ENCODE peak calls at places on chromosomes 4 and X, in eight cellular contexts. G is endothelial cell of umbilical vein, J is esophagus squamous epithelium, C is IMR-90, A is sigmoid colon, V is HepG2, H is A549, Q is transverse colon. X is an unnamed sample.

GRCh38 chr4:39587881-39588280 is 50.8 kb downstream of the SMIM14 start:
- DNase-seq in G (peak), J (no peak), C (peak), A (no peak), V (no peak), H (no peak), Q (no peak), X (no peak)

GRCh38 chrX:113297456-113297855 is 456.8 kb upstream of the AMOT start:
- DNase-seq in G (no peak), J (no peak), C (no peak), A (no peak), V (no peak), H (no peak), Q (no peak), X (no peak)

GRCh38 chr4:123616970-123617392 is 220.4 kb downstream of the SPRY1 start:
- DNase-seq in G (peak), J (no peak), C (no peak), A (peak), V (no peak), H (no peak), Q (peak), X (no peak)

GRCh38 chr4:3422808-3423297 is 18.9 kb upstream of the HGFAC start:
- DNase-seq in G (no peak), J (no peak), C (no peak), A (no peak), V (no peak), H (no peak), Q (no peak), X (peak)

GRCh38 chrX:153460826-153461225 is 9.6 kb downstream of the HAUS7 start:
- DNase-seq in G (peak), J (no peak), C (peak), A (no peak), V (peak), H (peak), Q (peak), X (no peak)

GRCh38 chr4:128524311-128524710 is 236.7 kb upstream of the PGRMC2 start:
- DNase-seq in G (peak), J (no peak), C (peak), A (no peak), V (no peak), H (peak), Q (peak), X (peak)

GRCh38 chrX:48854898-48855297 is 19.5 kb upstream of the PCSK1N start:
- DNase-seq in G (no peak), J (no peak), C (no peak), A (no peak), V (peak), H (peak), Q (no peak), X (no peak)

GRCh38 chrX:139932077-139932900 is 564 bp downstream of the ATP11C start:
- DNase-seq in G (peak), J (no peak), C (peak), A (peak), V (no peak), H (peak), Q (peak), X (peak)

GRCh38 chrX:24167719-24168472 is 18.4 kb downstream of the ZFX start:
- DNase-seq in G (no peak), J (no peak), C (peak), A (no peak), V (no peak), H (no peak), Q (no peak), X (no peak)

GRCh38 chr4:69849297-69849696 is 10.6 kb downstream of the SULT1E1 start:
- DNase-seq in G (peak), J (no peak), C (no peak), A (no peak), V (no peak), H (no peak), Q (no peak), X (no peak)

GRCh38 chrX:20595928-20596550 is 329.3 kb upstream of the RPS6KA3 start:
- DNase-seq in G (no peak), J (no peak), C (no peak), A (no peak), V (no peak), H (no peak), Q (no peak), X (no peak)

GRCh38 chr4:70741872-70742271 is 20.1 kb downstream of the RUFY3 start:
- DNase-seq in G (no peak), J (no peak), C (peak), A (no peak), V (no peak), H (no peak), Q (no peak), X (no peak)

GRCh38 chr4:57119054-57119651 is 9.0 kb upstream of the IGFBP7 start:
- DNase-seq in G (peak), J (no peak), C (peak), A (peak), V (no peak), H (peak), Q (peak), X (no peak)

GRCh38 chrX:48703642-48704481 is 7.3 kb downstream of the SUV39H1 start:
- DNase-seq in G (no peak), J (no peak), C (peak), A (no peak), V (no peak), H (peak), Q (no peak), X (no peak)

GRCh38 chr4:109332926-109333464 is 30.5 kb upstream of the COL25A1 start:
- DNase-seq in G (no peak), J (no peak), C (no peak), A (no peak), V (no peak), H (no peak), Q (no peak), X (no peak)

GRCh38 chr4:1407657-1408333 is 1.6 kb upstream of the NKX1-1 start:
- DNase-seq in G (no peak), J (no peak), C (no peak), A (no peak), V (no peak), H (no peak), Q (no peak), X (no peak)

GRCh38 chrX:53605004-53605403 is 81.5 kb downstream of the HUWE1 start:
- DNase-seq in G (peak), J (no peak), C (peak), A (no peak), V (no peak), H (no peak), Q (no peak), X (no peak)

DNA sequence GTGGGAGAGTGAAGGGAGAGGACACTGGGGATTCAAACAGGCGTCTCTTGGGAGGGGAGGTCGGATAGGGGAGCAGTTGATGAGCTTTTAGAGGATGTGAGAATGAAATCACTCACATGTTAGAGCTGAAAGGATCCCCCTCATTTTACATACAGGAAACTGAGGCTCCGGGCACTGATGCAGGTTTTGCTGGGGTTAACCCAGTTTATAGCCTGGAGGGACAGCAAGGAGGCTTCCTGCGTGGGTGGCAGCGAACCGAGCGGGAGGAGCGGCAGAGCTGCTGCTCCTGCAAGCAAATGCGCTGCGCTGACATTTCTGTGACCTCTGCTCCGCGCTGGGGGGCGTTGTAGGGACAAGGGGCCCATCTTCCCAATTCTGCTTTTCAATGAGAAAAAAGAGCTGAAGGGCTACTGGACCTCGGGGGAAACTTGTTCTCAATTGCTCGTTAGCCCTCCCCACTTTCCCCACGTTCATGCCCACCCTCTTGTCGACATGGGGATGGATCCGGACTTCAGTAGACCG is 1.1 kb upstream of the NEUROG2 start:
- DNase-seq in G (no peak), J (no peak), C (no peak), A (no peak), V (no peak), H (no peak), Q (no peak), X (no peak)
- TF ChIP-seq CTCF in G (no peak), J (no peak), C (no peak), A (no peak), V (no peak), H (no peak), Q (no peak), X (no peak)

GRCh38 chr4:179007758-179008157 is 1565.5 kb upstream of the AGA start:
- DNase-seq in G (no peak), J (no peak), C (no peak), A (no peak), V (no peak), H (no peak), Q (no peak), X (no peak)
- TF ChIP-seq POLR2A in G (no peak), J (no peak), C (no peak), A (no peak), V (no peak), H (no peak), Q (no peak), X (no peak)

GRCh38 chr4:147547314-147548056 is 66.6 kb downstream of the EDNRA start:
- DNase-seq in G (no peak), J (no peak), C (peak), A (no peak), V (peak), H (peak), Q (no peak), X (no peak)
- H3K27ac ChIP-seq in G (no peak), J (no peak), C (peak), A (no peak), V (no peak), H (no peak), Q (no peak), X (no peak)

DNA sequence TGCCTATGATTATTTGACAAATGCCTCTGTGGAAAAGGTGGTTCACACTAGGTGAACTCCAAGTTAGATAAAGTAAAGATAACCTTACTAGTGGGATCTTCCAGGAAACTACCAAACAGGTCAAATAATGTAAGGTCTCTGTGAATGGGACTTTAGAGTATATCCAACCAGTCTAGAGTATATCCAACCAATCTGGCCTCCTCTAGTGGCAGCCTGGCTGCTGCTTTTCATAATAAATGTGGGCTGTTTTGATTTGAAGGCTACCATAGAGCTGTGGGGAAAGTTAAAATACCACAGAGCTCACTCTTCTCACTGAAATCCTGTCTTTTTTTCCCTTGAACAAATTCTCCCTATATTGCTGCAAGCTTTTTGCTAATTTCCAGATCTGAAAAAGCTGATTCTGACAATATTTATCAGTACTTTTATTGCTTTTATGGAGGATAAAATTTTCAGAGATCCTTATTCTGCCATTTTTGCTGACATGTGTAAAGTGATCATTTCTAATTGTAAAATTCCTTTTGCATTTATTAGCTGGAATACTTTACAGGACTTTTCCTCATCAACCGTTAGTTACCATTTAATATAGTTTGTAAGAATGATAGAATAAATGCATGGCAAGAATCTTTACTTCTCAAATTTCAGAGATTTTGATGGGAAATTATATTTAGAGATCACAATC is 111.3 kb downstream of the TET2 start:
- DNase-seq in G (no peak), J (no peak), C (no peak), A (no peak), V (no peak), H (no peak), Q (no peak), X (no peak)
- TF ChIP-seq CTCF in G (no peak), J (peak), C (peak), A (no peak), V (no peak), H (no peak), Q (peak), X (no peak)

GRCh38 chr4:78899302-78899701 is 39.9 kb downstream of the PAQR3 start:
- DNase-seq in G (no peak), J (no peak), C (no peak), A (no peak), V (no peak), H (no peak), Q (no peak), X (no peak)
- TF ChIP-seq POLR2A in G (no peak), J (no peak), C (no peak), A (no peak), V (no peak), H (no peak), Q (no peak), X (no peak)

GRCh38 chr4:68342139-68342538 is 7.8 kb downstream of the YTHDC1 start:
- DNase-seq in G (peak), J (no peak), C (peak), A (no peak), V (no peak), H (peak), Q (no peak), X (no peak)

GRCh38 chr4:68337522-68337921 is 12.4 kb downstream of the YTHDC1 start:
- DNase-seq in G (no peak), J (no peak), C (no peak), A (no peak), V (no peak), H (no peak), Q (no peak), X (no peak)

GRCh38 chr4:68338625-68339024 is 11.3 kb downstream of the YTHDC1 start:
- DNase-seq in G (no peak), J (no peak), C (no peak), A (no peak), V (no peak), H (no peak), Q (no peak), X (no peak)

GRCh38 chr4:68336530-68336929 is 13.4 kb downstream of the YTHDC1 start:
- DNase-seq in G (no peak), J (no peak), C (no peak), A (no peak), V (no peak), H (no peak), Q (no peak), X (no peak)

DNA sequence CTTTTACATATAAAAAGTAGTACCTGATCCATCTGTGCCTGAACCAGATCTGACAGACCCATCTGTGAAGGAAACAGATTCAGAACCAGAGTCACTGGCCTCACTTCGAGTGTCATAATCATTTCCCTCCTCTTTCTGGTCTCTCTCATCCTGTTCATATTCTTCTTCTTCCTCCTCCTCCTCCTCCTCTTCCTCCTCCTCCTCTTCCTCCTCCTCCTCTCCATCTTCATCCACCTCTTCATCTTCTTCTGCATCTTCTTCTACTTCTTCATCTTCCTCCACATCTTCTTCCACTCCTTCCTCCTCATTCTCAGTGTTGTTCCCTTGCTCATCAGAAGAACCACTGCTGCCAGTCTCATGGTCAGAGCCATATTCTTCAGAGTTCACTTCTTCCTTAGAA is 12.9 kb downstream of the YTHDC1 start:
- DNase-seq in G (no peak), J (no peak), C (no peak), A (no peak), V (no peak), H (no peak), Q (no peak), X (no peak)
- H3K27ac ChIP-seq in G (no peak), J (no peak), C (no peak), A (no peak), V (no peak), H (no peak), Q (no peak), X (no peak)

DNA sequence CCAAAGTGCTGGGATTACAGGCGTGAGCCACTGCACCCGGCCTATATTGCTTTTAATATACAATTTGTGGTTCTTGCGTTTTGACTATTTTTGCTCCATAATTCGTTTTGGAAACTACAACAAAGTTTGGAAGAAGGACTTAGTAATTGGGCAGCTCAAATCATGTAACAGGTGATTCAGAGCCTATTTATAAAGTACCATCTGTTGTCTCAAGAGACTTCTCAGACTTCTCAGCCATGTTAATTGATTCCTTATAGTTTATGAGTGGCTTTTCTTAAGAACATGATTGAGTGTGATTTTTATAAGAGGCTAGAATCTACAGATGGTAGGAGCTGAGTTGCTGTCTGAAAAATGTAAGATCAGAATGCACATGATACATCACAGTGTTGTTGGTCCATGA is 240.2 kb downstream of the ADGRL3 start:
- DNase-seq in G (no peak), J (no peak), C (no peak), A (no peak), V (no peak), H (no peak), Q (no peak), X (no peak)
- TF ChIP-seq CTCF in G (no peak), J (no peak), C (no peak), A (no peak), V (no peak), H (no peak), Q (no peak), X (no peak)

GRCh38 chr4:73417973-73418372 is 13.9 kb downstream of the ALB start:
- DNase-seq in G (no peak), J (no peak), C (peak), A (no peak), V (no peak), H (no peak), Q (no peak), X (no peak)
- TF ChIP-seq POLR2A in G (no peak), J (no peak), C (no peak), A (no peak), V (peak), H (no peak), Q (no peak), X (no peak)

GRCh38 chr4:26748805-26749204 is 111.8 kb upstream of the STIM2 start:
- DNase-seq in G (no peak), J (no peak), C (no peak), A (no peak), V (no peak), H (no peak), Q (no peak), X (no peak)

GRCh38 chr4:26751838-26752237 is 108.8 kb upstream of the STIM2 start:
- DNase-seq in G (no peak), J (no peak), C (no peak), A (no peak), V (no peak), H (no peak), Q (no peak), X (no peak)

GRCh38 chr4:26751004-26751403 is 109.6 kb upstream of the STIM2 start:
- DNase-seq in G (no peak), J (no peak), C (no peak), A (no peak), V (peak), H (no peak), Q (no peak), X (no peak)

GRCh38 chr4:26746742-26747351 is 113.8 kb upstream of the STIM2 start:
- DNase-seq in G (no peak), J (no peak), C (no peak), A (no peak), V (no peak), H (no peak), Q (no peak), X (no peak)

GRCh38 chr4:26749867-26750266 is 110.8 kb upstream of the STIM2 start:
- DNase-seq in G (no peak), J (no peak), C (no peak), A (no peak), V (no peak), H (no peak), Q (no peak), X (no peak)
- H3K27ac ChIP-seq in G (no peak), J (no peak), C (no peak), A (no peak), V (no peak), H (no peak), Q (no peak), X (no peak)

GRCh38 chr4:118684873-118685811 is at the start of gene METTL14:
- DNase-seq in G (peak), J (peak), C (peak), A (peak), V (peak), H (peak), Q (peak), X (peak)
- TF ChIP-seq CTCF in G (peak), J (peak), C (peak), A (no peak), V (no peak), H (no peak), Q (peak), X (peak)

X was measured in upper lobe of left lung.